ENCODE peak calls at places on chromosomes 2 and 18, in nine cellular contexts. Q, X, V, Y, B, M, G, D and S are unnamed samples.

GRCh38 chr18:64474279-64474678 is 325.4 kb upstream of the LINC00305 start:
- DNase-seq in Q (peak; percentile 25), X (no peak), V (no peak), Y (no peak), B (no peak), M (no peak), G (no peak), D (peak; percentile 3), S (no peak)

GRCh38 chr18:22564036-22564435 is 146.3 kb upstream of the CTAGE1 start:
- DNase-seq in Q (peak; percentile 78), X (no peak), V (no peak), Y (no peak), B (no peak), M (no peak), G (no peak), D (no peak), S (no peak)

GRCh38 chr2:54060000-54060399 is 55.4 kb upstream of the ACYP2 start:
- DNase-seq in Q (no peak), X (no peak), V (no peak), Y (peak; percentile 29), B (no peak), M (no peak), G (no peak), D (no peak), S (no peak)

GRCh38 chr2:36339819-36340218 is 15.8 kb upstream of the CRIM1 start:
- DNase-seq in Q (peak; percentile 77), X (no peak), V (no peak), Y (no peak), B (no peak), M (no peak), G (no peak), D (no peak), S (no peak)

GRCh38 chr2:151162185-151162584 is 99.5 kb downstream of the RBM43 start:
- DNase-seq in Q (peak; percentile 72), X (no peak), V (peak; percentile 28), Y (peak; percentile 17), B (no peak), M (no peak), G (peak; percentile 51), D (peak; percentile 11), S (peak; percentile 19)

GRCh38 chr2:120864981-120865380 is 129.3 kb downstream of the GLI2 start:
- DNase-seq in Q (no peak), X (no peak), V (no peak), Y (no peak), B (peak; percentile 26), M (no peak), G (no peak), D (no peak), S (no peak)

GRCh38 chr18:63002305-63002704 is 287.0 kb downstream of the PHLPP1 start:
- DNase-seq in Q (no peak), X (no peak), V (no peak), Y (no peak), B (no peak), M (no peak), G (no peak), D (no peak), S (no peak)

GRCh38 chr2:47072018-47072691 is 83.0 kb downstream of the STPG4 start:
- DNase-seq in Q (no peak), X (no peak), V (no peak), Y (no peak), B (peak; percentile 69), M (peak; percentile 98), G (no peak), D (no peak), S (no peak)

GRCh38 chr2:68709421-68709911 is 25.1 kb upstream of the ARHGAP25 start:
- DNase-seq in Q (peak; percentile 67), X (peak; percentile 16), V (no peak), Y (peak; percentile 57), B (no peak), M (no peak), G (peak; percentile 79), D (peak; percentile 70), S (peak; percentile 44)

GRCh38 chr2:226256709-226257401 is 542.8 kb downstream of the IRS1 start:
- DNase-seq in Q (peak; percentile 28), X (no peak), V (no peak), Y (no peak), B (no peak), M (peak; percentile 65), G (peak; percentile 12), D (no peak), S (no peak)

GRCh38 chr2:217901826-217902225 is 101.0 kb downstream of the TNS1 start:
- DNase-seq in Q (peak; percentile 63), X (no peak), V (no peak), Y (no peak), B (no peak), M (peak; percentile 88), G (no peak), D (no peak), S (no peak)

GRCh38 chr2:217899231-217900009 is 103.4 kb downstream of the TNS1 start:
- DNase-seq in Q (peak; percentile 86), X (peak; percentile 69), V (no peak), Y (peak; percentile 78), B (peak; percentile 75), M (peak; percentile 89), G (peak; percentile 68), D (peak; percentile 60), S (no peak)

GRCh38 chr2:217900010-217900779 is 102.6 kb downstream of the TNS1 start:
- DNase-seq in Q (no peak), X (no peak), V (no peak), Y (peak; percentile 11), B (no peak), M (no peak), G (peak; percentile 9), D (no peak), S (no peak)

GRCh38 chr2:217901400-217901799 is 101.4 kb downstream of the TNS1 start:
- DNase-seq in Q (no peak), X (no peak), V (no peak), Y (no peak), B (no peak), M (no peak), G (no peak), D (no peak), S (no peak)

DNA sequence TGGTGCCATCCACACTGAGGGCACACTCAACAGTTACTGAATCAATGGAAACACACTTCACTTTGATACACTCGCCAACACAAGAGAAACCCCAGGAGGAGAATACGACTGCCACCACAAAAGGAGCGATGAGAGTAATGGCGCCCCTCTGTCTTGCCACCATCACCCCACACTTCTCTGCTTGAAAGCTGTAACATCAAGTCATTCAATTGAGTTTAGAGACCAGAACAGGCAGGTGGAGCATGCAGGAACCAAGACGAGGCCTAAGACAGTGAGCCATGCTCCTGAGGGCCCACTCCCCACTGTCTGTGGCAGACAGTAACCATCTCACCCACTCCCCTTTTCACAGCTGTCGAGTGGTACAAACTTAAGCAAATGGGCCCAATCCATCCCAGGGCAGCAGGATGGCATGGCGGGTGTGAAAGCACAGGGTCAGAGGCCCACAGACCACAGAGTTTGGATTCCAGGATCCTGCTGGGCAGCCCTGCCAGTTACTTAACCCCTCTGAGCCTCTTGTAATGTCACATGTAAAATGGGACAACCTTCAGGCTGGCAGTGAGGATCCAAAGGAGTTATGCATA is 101.9 kb downstream of the TNS1 start:
- DNase-seq in Q (no peak), X (no peak), V (no peak), Y (no peak), B (no peak), M (no peak), G (no peak), D (no peak), S (no peak)
- H3K4me3 ChIP-seq in Q (no peak overlapping the region), X (no peak overlapping the region), V (no peak overlapping the region), Y (no peak overlapping the region), B (no peak overlapping the region), M (no peak overlapping the region), G (no peak overlapping the region), D (no peak overlapping the region), S (no peak overlapping the region)

GRCh38 chr2:14944562-14945346 is 312.2 kb downstream of the LRATD1 start:
- DNase-seq in Q (peak; percentile 12), X (no peak), V (no peak), Y (peak; percentile 72), B (no peak), M (no peak), G (peak; percentile 64), D (peak; percentile 28), S (no peak)
- TF ChIP-seq CTCF in Q (no peak), X (peak; percentile 67), V (no peak), Y (peak; percentile 66), B (no peak), M (no peak), G (peak; percentile 86), D (no peak), S (peak; percentile 11)

GRCh38 chr2:197349699-197350098 is 39.1 kb upstream of the ANKRD44 start:
- DNase-seq in Q (no peak), X (no peak), V (no peak), Y (no peak), B (no peak), M (no peak), G (no peak), D (no peak), S (no peak)
- H3K4me3 ChIP-seq in Q (no peak overlapping the region), X (no peak overlapping the region), V (no peak overlapping the region), Y (no peak overlapping the region), B (no peak overlapping the region), M (no peak overlapping the region), G (no peak overlapping the region), D (no peak overlapping the region), S (no peak overlapping the region)

DNA sequence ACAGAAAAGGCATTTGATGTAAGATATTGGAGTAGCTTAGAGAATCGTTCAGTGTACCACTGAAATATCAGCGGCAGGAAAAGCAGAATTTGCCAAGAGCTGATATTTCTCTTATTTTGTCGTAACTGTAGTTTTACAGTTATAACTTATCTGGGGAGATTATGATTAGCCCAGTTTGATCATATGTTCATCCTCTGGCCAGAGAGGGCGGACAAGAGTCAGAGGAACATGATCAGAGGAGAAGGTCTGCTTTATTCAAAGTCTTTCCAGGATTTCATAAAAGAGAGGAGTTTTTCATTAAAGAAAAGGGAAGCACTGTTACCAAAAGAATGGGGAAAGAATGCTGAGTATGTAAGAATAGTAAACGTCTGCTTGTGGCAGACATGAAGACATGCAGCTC is 1655.6 kb downstream of the DPP10 start:
- DNase-seq in Q (no peak), X (no peak), V (no peak), Y (no peak), B (no peak), M (no peak), G (no peak), D (no peak), S (no peak)
- TF ChIP-seq CTCF in Q (no peak), X (no peak), V (no peak), Y (no peak), B (no peak), M (no peak), G (peak; percentile 15), D (no peak), S (no peak)

GRCh38 chr2:60885683-60886082 is 4.3 kb downstream of the REL start:
- DNase-seq in Q (no peak), X (no peak), V (no peak), Y (peak; percentile 30), B (no peak), M (no peak), G (no peak), D (no peak), S (no peak)

GRCh38 chr2:60882971-60883753 is 1.8 kb downstream of the REL start:
- DNase-seq in Q (peak; percentile 24), X (peak; percentile 5), V (no peak), Y (peak; percentile 18), B (peak; percentile 43), M (no peak), G (peak; percentile 16), D (peak; percentile 5), S (no peak)

GRCh38 chr2:60886962-60887361 is 5.6 kb downstream of the REL start:
- DNase-seq in Q (no peak), X (no peak), V (no peak), Y (no peak), B (no peak), M (no peak), G (no peak), D (no peak), S (no peak)

GRCh38 chr2:60883896-60884295 is 2.5 kb downstream of the REL start:
- DNase-seq in Q (no peak), X (no peak), V (no peak), Y (no peak), B (no peak), M (no peak), G (no peak), D (no peak), S (no peak)

GRCh38 chr2:60884795-60885194 is 3.4 kb downstream of the REL start:
- DNase-seq in Q (peak; percentile 26), X (no peak), V (no peak), Y (peak; percentile 72), B (no peak), M (no peak), G (no peak), D (no peak), S (no peak)
- H3K4me3 ChIP-seq in Q (peak overlapping the region; percentile 9), X (peak overlapping the region; percentile 28), V (no peak overlapping the region), Y (peak overlapping the region; percentile 79), B (no peak overlapping the region), M (no peak overlapping the region), G (peak overlapping the region; percentile 90), D (no peak overlapping the region), S (no peak overlapping the region)